ENCODE peak calls at places on chromosomes 6 and 20, in nine cellular contexts. One of them, this sample, is unnamed. For H3K27me3, the result is how much of the 10 kb centered on the place peaks cover.

GRCh38 chr6:169499728-169500265 is 202.0 kb downstream of the WDR27 start:
- DNase-seq in suprapubic skin: no peak
- DNase-seq in cardiac muscle cell: no peak
- DNase-seq in ascending aorta: no peak
- DNase-seq in A673: no peak
- DNase-seq in right atrium auricular region: no peak
- DNase-seq in CD8-positive, alpha-beta T cell: no peak
- DNase-seq in brain microvascular endothelial cell: no peak
- DNase-seq in tibial artery: no peak
- DNase-seq in this sample: no peak

GRCh38 chr20:51312480-51312783 is 230.1 kb downstream of the NFATC2 start:
- DNase-seq in suprapubic skin: no peak
- DNase-seq in cardiac muscle cell: no peak
- DNase-seq in ascending aorta: no peak
- DNase-seq in A673: no peak
- DNase-seq in right atrium auricular region: no peak
- DNase-seq in CD8-positive, alpha-beta T cell: no peak
- DNase-seq in brain microvascular endothelial cell: no peak
- DNase-seq in tibial artery: no peak
- DNase-seq in this sample: no peak

GRCh38 chr6:154295733-154296132 is 60.9 kb downstream of the IPCEF1 start:
- DNase-seq in suprapubic skin: no peak
- DNase-seq in cardiac muscle cell: no peak
- DNase-seq in ascending aorta: no peak
- DNase-seq in A673: no peak
- DNase-seq in right atrium auricular region: no peak
- DNase-seq in CD8-positive, alpha-beta T cell: no peak
- DNase-seq in brain microvascular endothelial cell: no peak
- DNase-seq in tibial artery: no peak
- DNase-seq in this sample: no peak

GRCh38 chr20:845226-845868 is 11.8 kb downstream of the FAM110A start:
- DNase-seq in suprapubic skin: no peak
- DNase-seq in cardiac muscle cell: no peak
- DNase-seq in ascending aorta: no peak
- DNase-seq in A673: no peak
- DNase-seq in right atrium auricular region: no peak
- DNase-seq in CD8-positive, alpha-beta T cell: peak
- DNase-seq in brain microvascular endothelial cell: no peak
- DNase-seq in tibial artery: no peak
- DNase-seq in this sample: no peak

GRCh38 chr6:157535354-157536217 is 154.6 kb downstream of the ZDHHC14 start:
- DNase-seq in suprapubic skin: no peak
- DNase-seq in cardiac muscle cell: no peak
- DNase-seq in ascending aorta: no peak
- DNase-seq in A673: peak
- DNase-seq in right atrium auricular region: no peak
- DNase-seq in CD8-positive, alpha-beta T cell: no peak
- DNase-seq in brain microvascular endothelial cell: peak
- DNase-seq in tibial artery: peak
- DNase-seq in this sample: no peak

GRCh38 chr6:157151989-157152388 is 171.3 kb downstream of the TMEM242 start:
- DNase-seq in suprapubic skin: no peak
- DNase-seq in cardiac muscle cell: no peak
- DNase-seq in ascending aorta: no peak
- DNase-seq in A673: peak
- DNase-seq in right atrium auricular region: no peak
- DNase-seq in CD8-positive, alpha-beta T cell: no peak
- DNase-seq in brain microvascular endothelial cell: peak
- DNase-seq in tibial artery: no peak
- DNase-seq in this sample: no peak

GRCh38 chr6:135880066-135880972 is 28.8 kb downstream of the PDE7B start:
- DNase-seq in suprapubic skin: no peak
- DNase-seq in cardiac muscle cell: no peak
- DNase-seq in ascending aorta: no peak
- DNase-seq in A673: no peak
- DNase-seq in right atrium auricular region: no peak
- DNase-seq in CD8-positive, alpha-beta T cell: peak
- DNase-seq in brain microvascular endothelial cell: peak
- DNase-seq in tibial artery: no peak
- DNase-seq in this sample: peak

GRCh38 chr6:49550413-49551125 is at the start of gene C6orf141:
- DNase-seq in suprapubic skin: peak
- DNase-seq in cardiac muscle cell: peak
- DNase-seq in ascending aorta: no peak
- DNase-seq in A673: peak
- DNase-seq in right atrium auricular region: no peak
- DNase-seq in CD8-positive, alpha-beta T cell: no peak
- DNase-seq in brain microvascular endothelial cell: no peak
- DNase-seq in tibial artery: no peak
- DNase-seq in this sample: no peak

GRCh38 chr6:156992396-156992795 is 215.2 kb downstream of the ARID1B start:
- DNase-seq in suprapubic skin: no peak
- DNase-seq in cardiac muscle cell: no peak
- DNase-seq in ascending aorta: no peak
- DNase-seq in A673: no peak
- DNase-seq in right atrium auricular region: no peak
- DNase-seq in CD8-positive, alpha-beta T cell: no peak
- DNase-seq in brain microvascular endothelial cell: no peak
- DNase-seq in tibial artery: no peak
- DNase-seq in this sample: no peak

GRCh38 chr6:137240168-137240567 is 21.0 kb upstream of the IFNGR1 start:
- DNase-seq in suprapubic skin: peak
- DNase-seq in cardiac muscle cell: no peak
- DNase-seq in ascending aorta: peak
- DNase-seq in A673: no peak
- DNase-seq in right atrium auricular region: peak
- DNase-seq in CD8-positive, alpha-beta T cell: no peak
- DNase-seq in brain microvascular endothelial cell: peak
- DNase-seq in tibial artery: peak
- DNase-seq in this sample: no peak

GRCh38 chr6:106529438-106529837 is 99.9 kb downstream of the RTN4IP1 start:
- DNase-seq in suprapubic skin: no peak
- DNase-seq in cardiac muscle cell: no peak
- DNase-seq in ascending aorta: no peak
- DNase-seq in A673: no peak
- DNase-seq in right atrium auricular region: no peak
- DNase-seq in CD8-positive, alpha-beta T cell: no peak
- DNase-seq in brain microvascular endothelial cell: no peak
- DNase-seq in tibial artery: no peak
- DNase-seq in this sample: no peak

GRCh38 chr6:156919370-156919769 is 142.2 kb downstream of the ARID1B start:
- DNase-seq in suprapubic skin: no peak
- DNase-seq in cardiac muscle cell: no peak
- DNase-seq in ascending aorta: no peak
- DNase-seq in A673: no peak
- DNase-seq in right atrium auricular region: no peak
- DNase-seq in CD8-positive, alpha-beta T cell: no peak
- DNase-seq in brain microvascular endothelial cell: no peak
- DNase-seq in tibial artery: no peak
- DNase-seq in this sample: no peak

GRCh38 chr6:14035448-14035847 is 82.1 kb upstream of the CD83 start:
- DNase-seq in suprapubic skin: no peak
- DNase-seq in cardiac muscle cell: peak
- DNase-seq in ascending aorta: no peak
- DNase-seq in A673: no peak
- DNase-seq in right atrium auricular region: no peak
- DNase-seq in CD8-positive, alpha-beta T cell: no peak
- DNase-seq in brain microvascular endothelial cell: peak
- DNase-seq in tibial artery: no peak
- DNase-seq in this sample: no peak

GRCh38 chr20:43658068-43658722 is 8.7 kb upstream of the MYBL2 start:
- DNase-seq in suprapubic skin: no peak
- DNase-seq in cardiac muscle cell: no peak
- DNase-seq in ascending aorta: no peak
- DNase-seq in A673: no peak
- DNase-seq in right atrium auricular region: no peak
- DNase-seq in CD8-positive, alpha-beta T cell: no peak
- DNase-seq in brain microvascular endothelial cell: no peak
- DNase-seq in tibial artery: no peak
- DNase-seq in this sample: no peak
- TF ChIP-seq CTCF in suprapubic skin: no peak
- TF ChIP-seq CTCF in cardiac muscle cell: no peak
- TF ChIP-seq CTCF in ascending aorta: no peak
- TF ChIP-seq CTCF in A673: no peak
- TF ChIP-seq CTCF in right atrium auricular region: no peak
- TF ChIP-seq CTCF in CD8-positive, alpha-beta T cell: no peak
- TF ChIP-seq CTCF in brain microvascular endothelial cell: peak
- TF ChIP-seq CTCF in tibial artery: no peak
- TF ChIP-seq CTCF in this sample: no peak

DNA sequence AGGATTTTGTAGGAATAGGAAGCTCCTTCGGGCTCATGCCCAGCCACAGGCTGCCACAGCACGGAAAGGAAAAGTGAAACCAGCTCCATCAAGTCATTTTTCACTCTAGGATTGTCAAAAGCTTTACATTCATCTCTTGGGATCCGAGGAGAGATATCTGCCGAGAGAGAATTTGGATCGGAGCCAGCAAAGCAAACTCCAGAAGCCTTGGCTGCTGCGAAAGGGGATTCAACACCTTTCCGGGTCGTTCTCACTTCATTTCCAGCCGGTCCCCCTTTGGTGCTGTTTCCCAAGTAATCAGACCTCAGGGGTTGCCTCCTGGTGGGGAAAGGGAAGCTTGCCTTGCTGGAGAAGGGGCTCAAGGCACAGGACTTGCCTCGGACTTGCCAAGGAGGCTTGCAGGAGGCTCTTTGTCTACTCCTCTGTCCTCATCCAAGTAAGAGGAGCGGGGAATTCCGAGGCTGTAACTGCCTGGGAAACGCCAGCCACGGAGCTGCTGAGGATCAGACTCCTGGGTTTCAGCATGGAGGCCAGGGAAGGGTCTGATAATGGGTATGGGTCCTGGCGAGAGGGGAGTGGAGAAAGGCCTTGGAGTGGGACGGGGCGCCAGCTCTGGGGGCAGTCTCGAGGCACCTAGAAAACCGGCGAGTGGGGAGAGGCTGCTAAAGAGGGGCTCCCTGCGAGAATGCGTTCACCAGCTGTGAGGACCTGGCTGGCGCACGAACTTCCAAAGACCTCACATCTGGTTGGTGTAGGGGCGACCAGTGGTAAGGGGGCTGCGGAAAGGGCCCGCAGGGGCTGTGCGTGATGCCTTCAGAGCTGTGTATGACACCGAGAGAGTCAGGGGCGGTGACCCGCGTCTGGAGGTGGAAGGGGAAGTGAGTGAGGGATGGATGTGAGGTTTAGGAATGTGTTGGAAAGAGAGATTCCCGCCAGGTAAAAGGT is 702 bp downstream of the ETV7 start:
- DNase-seq in suprapubic skin: no peak
- DNase-seq in cardiac muscle cell: no peak
- DNase-seq in ascending aorta: no peak
- DNase-seq in A673: peak
- DNase-seq in right atrium auricular region: no peak
- DNase-seq in CD8-positive, alpha-beta T cell: no peak
- DNase-seq in brain microvascular endothelial cell: peak
- DNase-seq in tibial artery: peak
- DNase-seq in this sample: no peak
- H3K27me3 ChIP-seq in suprapubic skin: under half
- H3K27me3 ChIP-seq in cardiac muscle cell: half or more
- H3K27me3 ChIP-seq in ascending aorta: under half
- H3K27me3 ChIP-seq in A673: under half
- H3K27me3 ChIP-seq in right atrium auricular region: under half
- H3K27me3 ChIP-seq in CD8-positive, alpha-beta T cell: under half
- H3K27me3 ChIP-seq in brain microvascular endothelial cell: under half
- H3K27me3 ChIP-seq in tibial artery: under half
- H3K27me3 ChIP-seq in this sample: under half

GRCh38 chr6:56574292-56574691 is 68.4 kb downstream of the DST start:
- DNase-seq in suprapubic skin: no peak
- DNase-seq in cardiac muscle cell: no peak
- DNase-seq in ascending aorta: no peak
- DNase-seq in A673: no peak
- DNase-seq in right atrium auricular region: no peak
- DNase-seq in CD8-positive, alpha-beta T cell: no peak
- DNase-seq in brain microvascular endothelial cell: no peak
- DNase-seq in tibial artery: no peak
- DNase-seq in this sample: no peak

GRCh38 chr6:56571605-56572004 is 71.1 kb downstream of the DST start:
- DNase-seq in suprapubic skin: no peak
- DNase-seq in cardiac muscle cell: no peak
- DNase-seq in ascending aorta: no peak
- DNase-seq in A673: no peak
- DNase-seq in right atrium auricular region: no peak
- DNase-seq in CD8-positive, alpha-beta T cell: no peak
- DNase-seq in brain microvascular endothelial cell: no peak
- DNase-seq in tibial artery: no peak
- DNase-seq in this sample: no peak

GRCh38 chr6:56573624-56574023 is 69.1 kb downstream of the DST start:
- DNase-seq in suprapubic skin: no peak
- DNase-seq in cardiac muscle cell: peak
- DNase-seq in ascending aorta: no peak
- DNase-seq in A673: no peak
- DNase-seq in right atrium auricular region: no peak
- DNase-seq in CD8-positive, alpha-beta T cell: no peak
- DNase-seq in brain microvascular endothelial cell: no peak
- DNase-seq in tibial artery: no peak
- DNase-seq in this sample: no peak

GRCh38 chr6:56573142-56573541 is 69.5 kb downstream of the DST start:
- DNase-seq in suprapubic skin: no peak
- DNase-seq in cardiac muscle cell: no peak
- DNase-seq in ascending aorta: no peak
- DNase-seq in A673: peak
- DNase-seq in right atrium auricular region: no peak
- DNase-seq in CD8-positive, alpha-beta T cell: no peak
- DNase-seq in brain microvascular endothelial cell: no peak
- DNase-seq in tibial artery: no peak
- DNase-seq in this sample: no peak

GRCh38 chr6:56570434-56571359 is 72.0 kb downstream of the DST start:
- DNase-seq in suprapubic skin: no peak
- DNase-seq in cardiac muscle cell: peak
- DNase-seq in ascending aorta: no peak
- DNase-seq in A673: peak
- DNase-seq in right atrium auricular region: no peak
- DNase-seq in CD8-positive, alpha-beta T cell: no peak
- DNase-seq in brain microvascular endothelial cell: no peak
- DNase-seq in tibial artery: no peak
- DNase-seq in this sample: no peak
- TF ChIP-seq CTCF in suprapubic skin: peak
- TF ChIP-seq CTCF in cardiac muscle cell: peak
- TF ChIP-seq CTCF in ascending aorta: peak
- TF ChIP-seq CTCF in A673: peak
- TF ChIP-seq CTCF in right atrium auricular region: peak
- TF ChIP-seq CTCF in CD8-positive, alpha-beta T cell: peak
- TF ChIP-seq CTCF in brain microvascular endothelial cell: peak
- TF ChIP-seq CTCF in tibial artery: peak
- TF ChIP-seq CTCF in this sample: peak

DNA sequence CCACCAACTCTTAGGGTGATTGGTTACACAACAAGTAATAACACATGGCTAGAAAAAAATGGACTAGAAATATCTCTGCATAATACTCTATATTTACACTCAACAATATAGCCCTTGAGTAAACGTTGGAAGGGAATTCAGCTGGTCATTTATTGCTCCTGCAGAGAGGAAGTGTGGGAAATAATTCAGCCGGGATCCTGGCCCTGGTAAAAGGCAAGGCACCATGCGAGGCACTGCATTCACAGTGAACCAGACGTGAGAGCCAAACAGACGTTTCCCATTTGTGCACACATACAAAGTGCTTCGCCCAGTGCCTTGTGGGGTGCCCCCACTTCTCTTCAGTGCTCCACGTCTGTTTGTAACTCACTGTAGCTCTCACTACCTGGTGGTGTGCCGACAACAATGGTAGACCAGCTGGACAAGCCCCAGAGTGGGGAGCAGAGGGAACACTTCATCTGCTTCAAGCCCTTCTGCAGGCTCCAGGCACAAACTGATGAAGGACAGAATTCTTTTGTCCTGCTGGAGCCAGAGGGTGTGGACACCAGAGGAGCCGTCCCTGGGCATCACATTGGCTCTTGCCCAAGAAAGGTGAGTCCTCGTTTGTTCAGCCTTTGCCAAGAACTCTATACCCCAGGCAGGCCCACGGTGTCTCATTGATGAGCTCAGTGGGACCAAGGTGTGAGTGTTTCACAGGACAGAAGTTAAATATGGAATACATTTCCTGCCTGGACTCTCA is 18.8 kb downstream of the SYNDIG1 start:
- DNase-seq in suprapubic skin: no peak
- DNase-seq in cardiac muscle cell: no peak
- DNase-seq in ascending aorta: no peak
- DNase-seq in A673: no peak
- DNase-seq in right atrium auricular region: no peak
- DNase-seq in CD8-positive, alpha-beta T cell: no peak
- DNase-seq in brain microvascular endothelial cell: no peak
- DNase-seq in tibial artery: no peak
- DNase-seq in this sample: no peak
- H3K27me3 ChIP-seq in suprapubic skin: under half
- H3K27me3 ChIP-seq in cardiac muscle cell: under half
- H3K27me3 ChIP-seq in ascending aorta: under half
- H3K27me3 ChIP-seq in A673: under half
- H3K27me3 ChIP-seq in right atrium auricular region: under half
- H3K27me3 ChIP-seq in CD8-positive, alpha-beta T cell: under half
- H3K27me3 ChIP-seq in brain microvascular endothelial cell: under half
- H3K27me3 ChIP-seq in tibial artery: under half
- H3K27me3 ChIP-seq in this sample: under half